ENCODE peak calls at places on chromosomes 3 and 15, in six cellular contexts. One of them, this sample, is unnamed. For H3K27me3, the result is how much of the 10 kb centered on the place peaks cover.

GRCh38 chr15:43143203-43143941 is 10.0 kb downstream of the TMEM62 start:
- DNase-seq in CD4-positive, alpha-beta T cell: no peak
- DNase-seq in CD8-positive, alpha-beta memory T cell: no peak
- DNase-seq in spleen: no peak
- DNase-seq in astrocyte: no peak
- DNase-seq in GM23248: no peak
- DNase-seq in this sample: no peak

GRCh38 chr15:64898406-64898805 is 13.3 kb upstream of the ANKDD1A start:
- DNase-seq in astrocyte: no peak
- DNase-seq in CD4-positive, alpha-beta T cell: no peak
- DNase-seq in CD8-positive, alpha-beta memory T cell: no peak
- DNase-seq in spleen: no peak
- DNase-seq in GM23248: no peak
- DNase-seq in this sample: no peak

GRCh38 chr3:114154321-114154821 is 24.5 kb downstream of the DRD3 start:
- DNase-seq in CD4-positive, alpha-beta T cell: no peak
- DNase-seq in spleen: no peak
- DNase-seq in astrocyte: no peak
- DNase-seq in CD8-positive, alpha-beta memory T cell: no peak
- DNase-seq in GM23248: no peak
- DNase-seq in this sample: no peak

GRCh38 chr15:63503739-63504246 is 600 bp upstream of the USP3 start:
- DNase-seq in spleen: peak
- DNase-seq in CD8-positive, alpha-beta memory T cell: peak
- DNase-seq in CD4-positive, alpha-beta T cell: peak
- DNase-seq in GM23248: peak
- DNase-seq in astrocyte: peak
- DNase-seq in this sample: no peak

GRCh38 chr3:40229963-40230362 is 79.5 kb upstream of the EIF1B start:
- DNase-seq in astrocyte: no peak
- DNase-seq in CD8-positive, alpha-beta memory T cell: no peak
- DNase-seq in spleen: no peak
- DNase-seq in CD4-positive, alpha-beta T cell: no peak
- DNase-seq in GM23248: no peak
- DNase-seq in this sample: no peak

GRCh38 chr3:78926523-78926922 is 841.3 kb downstream of the ROBO1 start:
- DNase-seq in CD8-positive, alpha-beta memory T cell: no peak
- DNase-seq in spleen: no peak
- DNase-seq in CD4-positive, alpha-beta T cell: no peak
- DNase-seq in astrocyte: no peak
- DNase-seq in GM23248: peak
- DNase-seq in this sample: no peak

GRCh38 chr15:39411102-39411989 is 169.5 kb upstream of the THBS1 start:
- DNase-seq in astrocyte: peak
- DNase-seq in CD4-positive, alpha-beta T cell: no peak
- DNase-seq in GM23248: peak
- DNase-seq in spleen: no peak
- DNase-seq in CD8-positive, alpha-beta memory T cell: no peak
- DNase-seq in this sample: peak

GRCh38 chr3:186920301-186920700 is 10.0 kb upstream of the ST6GAL1 start:
- DNase-seq in astrocyte: no peak
- DNase-seq in CD8-positive, alpha-beta memory T cell: no peak
- DNase-seq in GM23248: no peak
- DNase-seq in CD4-positive, alpha-beta T cell: no peak
- DNase-seq in spleen: no peak
- DNase-seq in this sample: no peak

GRCh38 chr15:84982301-84982920 is 755 bp downstream of the PDE8A start:
- DNase-seq in GM23248: peak
- DNase-seq in astrocyte: no peak
- DNase-seq in spleen: peak
- DNase-seq in CD8-positive, alpha-beta memory T cell: peak
- DNase-seq in CD4-positive, alpha-beta T cell: peak
- DNase-seq in this sample: peak

GRCh38 chr15:45871121-45871855 is 236.5 kb downstream of the SQOR start:
- DNase-seq in spleen: no peak
- DNase-seq in CD4-positive, alpha-beta T cell: no peak
- DNase-seq in GM23248: no peak
- DNase-seq in CD8-positive, alpha-beta memory T cell: no peak
- DNase-seq in astrocyte: peak
- DNase-seq in this sample: no peak

GRCh38 chr3:177538064-177538742 is 340.9 kb upstream of the TBL1XR1 start:
- DNase-seq in GM23248: peak
- DNase-seq in astrocyte: peak
- DNase-seq in spleen: no peak
- DNase-seq in CD4-positive, alpha-beta T cell: no peak
- DNase-seq in CD8-positive, alpha-beta memory T cell: no peak
- DNase-seq in this sample: no peak

GRCh38 chr3:52245322-52246263 is at the start of gene PPM1M:
- DNase-seq in CD8-positive, alpha-beta memory T cell: peak
- DNase-seq in GM23248: peak
- DNase-seq in CD4-positive, alpha-beta T cell: no peak
- DNase-seq in astrocyte: no peak
- DNase-seq in spleen: peak
- DNase-seq in this sample: peak

GRCh38 chr3:4290272-4290893 is 12.8 kb upstream of the SETMAR start:
- DNase-seq in GM23248: peak
- DNase-seq in CD8-positive, alpha-beta memory T cell: no peak
- DNase-seq in CD4-positive, alpha-beta T cell: peak
- DNase-seq in spleen: no peak
- DNase-seq in astrocyte: peak
- DNase-seq in this sample: no peak

GRCh38 chr3:72896996-72897757 is 9.3 kb downstream of the GXYLT2 start:
- DNase-seq in CD4-positive, alpha-beta T cell: no peak
- DNase-seq in GM23248: peak
- DNase-seq in spleen: no peak
- DNase-seq in astrocyte: peak
- DNase-seq in CD8-positive, alpha-beta memory T cell: no peak
- DNase-seq in this sample: no peak

GRCh38 chr15:76866716-76867321 is 38.3 kb downstream of the SCAPER start:
- DNase-seq in spleen: no peak
- DNase-seq in CD4-positive, alpha-beta T cell: no peak
- DNase-seq in CD8-positive, alpha-beta memory T cell: no peak
- DNase-seq in GM23248: peak
- DNase-seq in astrocyte: peak
- DNase-seq in this sample: peak

GRCh38 chr3:188270423-188270972 is 116.5 kb downstream of the LPP start:
- DNase-seq in astrocyte: peak
- DNase-seq in CD4-positive, alpha-beta T cell: no peak
- DNase-seq in CD8-positive, alpha-beta memory T cell: no peak
- DNase-seq in GM23248: peak
- DNase-seq in spleen: no peak
- DNase-seq in this sample: no peak

GRCh38 chr3:104537323-104537722 is 829.4 kb upstream of the ALCAM start:
- DNase-seq in GM23248: no peak
- DNase-seq in spleen: no peak
- DNase-seq in CD8-positive, alpha-beta memory T cell: no peak
- DNase-seq in astrocyte: no peak
- DNase-seq in CD4-positive, alpha-beta T cell: no peak
- DNase-seq in this sample: no peak

GRCh38 chr15:78623786-78624497 is 3.1 kb upstream of the CHRNA3 start:
- DNase-seq in CD4-positive, alpha-beta T cell: no peak
- DNase-seq in astrocyte: no peak
- DNase-seq in GM23248: no peak
- DNase-seq in CD8-positive, alpha-beta memory T cell: no peak
- DNase-seq in spleen: no peak
- DNase-seq in this sample: no peak

GRCh38 chr15:78620839-78621421 is at the start of gene CHRNA3:
- DNase-seq in GM23248: no peak
- DNase-seq in spleen: no peak
- DNase-seq in CD4-positive, alpha-beta T cell: no peak
- DNase-seq in CD8-positive, alpha-beta memory T cell: no peak
- DNase-seq in astrocyte: no peak
- DNase-seq in this sample: no peak

GRCh38 chr15:78620021-78620838 is 566 bp downstream of the CHRNA3 start:
- DNase-seq in CD4-positive, alpha-beta T cell: no peak
- DNase-seq in spleen: no peak
- DNase-seq in astrocyte: no peak
- DNase-seq in GM23248: peak
- DNase-seq in CD8-positive, alpha-beta memory T cell: no peak
- DNase-seq in this sample: no peak

GRCh38 chr15:78619022-78619950 is 1.5 kb downstream of the CHRNA3 start:
- DNase-seq in CD4-positive, alpha-beta T cell: no peak
- DNase-seq in astrocyte: no peak
- DNase-seq in spleen: no peak
- DNase-seq in CD8-positive, alpha-beta memory T cell: no peak
- DNase-seq in GM23248: no peak
- DNase-seq in this sample: no peak

GRCh38 chr15:78621810-78622402 is 1.1 kb upstream of the CHRNA3 start:
- DNase-seq in CD4-positive, alpha-beta T cell: no peak
- DNase-seq in astrocyte: no peak
- DNase-seq in spleen: no peak
- DNase-seq in CD8-positive, alpha-beta memory T cell: no peak
- DNase-seq in GM23248: no peak
- DNase-seq in this sample: no peak
- H3K27me3 ChIP-seq in CD4-positive, alpha-beta T cell: under half
- H3K27me3 ChIP-seq in astrocyte: under half
- H3K27me3 ChIP-seq in spleen: under half
- H3K27me3 ChIP-seq in CD8-positive, alpha-beta memory T cell: under half
- H3K27me3 ChIP-seq in GM23248: half or more
- H3K27me3 ChIP-seq in this sample: under half

GRCh38 chr3:160661660-160662059 is 15.3 kb upstream of the ARL14 start:
- DNase-seq in astrocyte: peak
- DNase-seq in CD4-positive, alpha-beta T cell: no peak
- DNase-seq in spleen: no peak
- DNase-seq in GM23248: no peak
- DNase-seq in CD8-positive, alpha-beta memory T cell: no peak
- DNase-seq in this sample: no peak

GRCh38 chr3:160665231-160665630 is 11.7 kb upstream of the ARL14 start:
- DNase-seq in spleen: no peak
- DNase-seq in GM23248: no peak
- DNase-seq in CD4-positive, alpha-beta T cell: no peak
- DNase-seq in astrocyte: no peak
- DNase-seq in CD8-positive, alpha-beta memory T cell: no peak
- DNase-seq in this sample: peak

GRCh38 chr3:160665784-160666526 is 11.0 kb upstream of the ARL14 start:
- DNase-seq in CD4-positive, alpha-beta T cell: no peak
- DNase-seq in astrocyte: peak
- DNase-seq in CD8-positive, alpha-beta memory T cell: no peak
- DNase-seq in spleen: no peak
- DNase-seq in GM23248: peak
- DNase-seq in this sample: peak

DNA sequence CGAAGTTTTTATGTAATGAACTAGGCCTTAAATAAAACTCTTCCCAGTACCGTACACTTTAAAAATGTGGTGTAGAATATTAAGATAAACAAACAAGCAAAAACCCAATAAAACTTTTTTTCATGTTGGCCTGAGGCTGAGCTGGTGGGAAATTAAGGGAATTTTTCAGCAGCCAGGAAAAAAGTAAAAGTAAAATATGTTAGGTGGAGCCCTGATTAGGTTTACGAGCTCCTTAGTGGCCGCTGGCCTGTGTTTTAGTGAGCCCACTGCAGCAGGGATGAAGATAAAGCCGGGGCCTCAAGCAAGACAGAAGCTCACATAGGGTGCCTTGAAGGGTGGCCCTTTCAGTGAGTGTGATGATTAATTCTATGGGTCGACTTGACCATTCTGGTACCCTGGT is 16.1 kb upstream of the ARL14 start:
- DNase-seq in spleen: no peak
- DNase-seq in CD8-positive, alpha-beta memory T cell: no peak
- DNase-seq in CD4-positive, alpha-beta T cell: no peak
- DNase-seq in GM23248: no peak
- DNase-seq in astrocyte: no peak
- DNase-seq in this sample: no peak
- H3K27me3 ChIP-seq in spleen: under half
- H3K27me3 ChIP-seq in CD8-positive, alpha-beta memory T cell: under half
- H3K27me3 ChIP-seq in CD4-positive, alpha-beta T cell: under half
- H3K27me3 ChIP-seq in GM23248: under half
- H3K27me3 ChIP-seq in astrocyte: under half
- H3K27me3 ChIP-seq in this sample: under half

DNA sequence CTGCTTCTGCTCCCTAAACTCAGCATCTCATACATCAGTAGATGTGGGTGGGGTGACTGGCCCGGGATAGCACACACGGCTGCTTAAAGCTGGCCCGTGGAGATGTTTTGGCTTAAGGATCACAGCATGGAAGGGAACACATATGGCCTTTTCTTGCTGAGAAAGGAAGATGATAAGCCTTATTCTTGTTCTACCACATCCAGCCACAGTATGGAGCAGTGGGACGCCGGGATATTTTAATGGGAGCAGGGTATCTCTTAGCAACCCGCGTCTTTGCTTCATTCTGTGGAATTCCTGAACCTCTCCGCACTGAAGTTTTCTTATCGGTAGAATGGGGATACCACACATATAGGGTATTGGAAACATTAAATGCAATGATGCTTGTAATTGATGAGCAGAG is 94.1 kb upstream of the PROK2 start:
- DNase-seq in GM23248: no peak
- DNase-seq in CD4-positive, alpha-beta T cell: no peak
- DNase-seq in spleen: no peak
- DNase-seq in CD8-positive, alpha-beta memory T cell: no peak
- DNase-seq in astrocyte: no peak
- DNase-seq in this sample: no peak
- H3K27me3 ChIP-seq in GM23248: under half
- H3K27me3 ChIP-seq in CD4-positive, alpha-beta T cell: under half
- H3K27me3 ChIP-seq in spleen: under half
- H3K27me3 ChIP-seq in CD8-positive, alpha-beta memory T cell: under half
- H3K27me3 ChIP-seq in astrocyte: under half
- H3K27me3 ChIP-seq in this sample: under half

GRCh38 chr3:115228266-115228665 is 81.2 kb upstream of the ZBTB20 start:
- DNase-seq in GM23248: no peak
- DNase-seq in spleen: no peak
- DNase-seq in CD8-positive, alpha-beta memory T cell: no peak
- DNase-seq in CD4-positive, alpha-beta T cell: no peak
- DNase-seq in astrocyte: no peak
- DNase-seq in this sample: no peak
- H3K27me3 ChIP-seq in GM23248: under half
- H3K27me3 ChIP-seq in spleen: under half
- H3K27me3 ChIP-seq in CD8-positive, alpha-beta memory T cell: under half
- H3K27me3 ChIP-seq in CD4-positive, alpha-beta T cell: under half
- H3K27me3 ChIP-seq in astrocyte: under half
- H3K27me3 ChIP-seq in this sample: under half

GRCh38 chr15:51088585-51088984 is 6.1 kb downstream of the TNFAIP8L3 start:
- DNase-seq in astrocyte: no peak
- DNase-seq in CD8-positive, alpha-beta memory T cell: no peak
- DNase-seq in spleen: no peak
- DNase-seq in GM23248: no peak
- DNase-seq in CD4-positive, alpha-beta T cell: no peak
- DNase-seq in this sample: no peak
- H3K27me3 ChIP-seq in astrocyte: under half
- H3K27me3 ChIP-seq in CD8-positive, alpha-beta memory T cell: under half
- H3K27me3 ChIP-seq in spleen: under half
- H3K27me3 ChIP-seq in GM23248: under half
- H3K27me3 ChIP-seq in CD4-positive, alpha-beta T cell: under half
- H3K27me3 ChIP-seq in this sample: under half

GRCh38 chr15:41493902-41494189 is 172 bp downstream of the ITPKA start:
- DNase-seq in GM23248: no peak
- DNase-seq in CD4-positive, alpha-beta T cell: no peak
- DNase-seq in astrocyte: no peak
- DNase-seq in CD8-positive, alpha-beta memory T cell: no peak
- DNase-seq in spleen: no peak
- DNase-seq in this sample: no peak
- H3K27me3 ChIP-seq in GM23248: under half
- H3K27me3 ChIP-seq in CD4-positive, alpha-beta T cell: half or more
- H3K27me3 ChIP-seq in astrocyte: under half
- H3K27me3 ChIP-seq in CD8-positive, alpha-beta memory T cell: under half
- H3K27me3 ChIP-seq in spleen: under half
- H3K27me3 ChIP-seq in this sample: under half

GRCh38 chr3:7543294-7543693 is 682.4 kb downstream of the GRM7 start:
- DNase-seq in astrocyte: peak
- DNase-seq in CD4-positive, alpha-beta T cell: no peak
- DNase-seq in spleen: no peak
- DNase-seq in CD8-positive, alpha-beta memory T cell: no peak
- DNase-seq in GM23248: no peak
- DNase-seq in this sample: no peak
- H3K27me3 ChIP-seq in astrocyte: under half
- H3K27me3 ChIP-seq in CD4-positive, alpha-beta T cell: under half
- H3K27me3 ChIP-seq in spleen: under half
- H3K27me3 ChIP-seq in CD8-positive, alpha-beta memory T cell: under half
- H3K27me3 ChIP-seq in GM23248: under half
- H3K27me3 ChIP-seq in this sample: under half

This sample was measured in GM06990.